ENCODE peak calls at places on chromosomes 7 and 10, in four cellular contexts. V is BJ, W is AG04450, G is bronchial epithelial cell. U is an unnamed sample.

GRCh38 chr7:155992538-155992937 is 180.3 kb upstream of the SHH start:
- DNase-seq in V (no peak), W (no peak), G (no peak), U (no peak)

GRCh38 chr7:9822458-9823290 is 1151.0 kb upstream of the PHF14 start:
- DNase-seq in V (no peak), W (no peak), G (no peak), U (no peak)

GRCh38 chr10:26380815-26381214 is 57.3 kb upstream of the APBB1IP start:
- DNase-seq in V (no peak), W (no peak), G (no peak), U (no peak)

GRCh38 chr10:132867801-132868644 is 74.3 kb downstream of the CFAP46 start:
- DNase-seq in V (no peak), W (no peak), G (no peak), U (no peak)

GRCh38 chr10:77392236-77392721 is 245.3 kb downstream of the KCNMA1 start:
- DNase-seq in V (no peak), W (no peak), G (peak; percentile 66), U (no peak)

GRCh38 chr7:139683137-139683871 is 94.5 kb downstream of the HIPK2 start:
- DNase-seq in V (no peak), W (no peak), G (peak; percentile 36), U (no peak)

GRCh38 chr10:30463944-30464451 is 30.0 kb downstream of the MAP3K8 start:
- DNase-seq in V (no peak), W (no peak), G (peak; percentile 47), U (no peak)

GRCh38 chr7:45646996-45647411 is 72.8 kb downstream of the ADCY1 start:
- DNase-seq in V (no peak), W (no peak), G (no peak), U (no peak)

GRCh38 chr10:19488592-19489280 is 327.5 kb upstream of the PLXDC2 start:
- DNase-seq in V (no peak), W (no peak), G (no peak), U (no peak)

GRCh38 chr7:84412161-84412969 is 217.8 kb upstream of the SEMA3A start:
- DNase-seq in V (peak; percentile 98), W (peak; percentile 93), G (peak; percentile 98), U (peak; percentile 89)
- TF ChIP-seq CTCF in V (no peak), W (no peak), G (no peak), U (no peak)

GRCh38 chr10:14022954-14023353 is 307.8 kb downstream of the FRMD4A start:
- DNase-seq in V (no peak), W (no peak), G (no peak), U (no peak)
- TF ChIP-seq CTCF in V (no peak), W (no peak), G (no peak), U (no peak)

DNA sequence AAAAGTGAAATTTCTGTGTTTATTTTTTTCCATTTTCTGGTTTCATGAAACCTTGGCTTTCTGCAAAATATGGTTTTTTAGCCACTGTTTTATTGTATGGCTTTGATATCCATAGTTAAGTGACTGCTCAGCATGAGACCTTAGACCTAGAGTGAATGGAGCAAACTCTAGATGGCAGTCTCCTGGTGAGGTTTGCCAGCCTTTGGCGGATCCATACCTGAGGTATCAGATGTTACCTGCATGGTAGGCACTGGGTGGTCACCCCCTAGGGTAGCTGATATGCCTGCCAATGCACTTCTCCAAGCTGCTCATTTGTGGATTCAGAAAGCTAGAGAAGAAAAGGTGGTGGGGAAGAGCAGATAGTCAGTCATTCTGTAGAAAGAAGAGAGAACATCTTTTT is 17.4 kb upstream of the FZD8 start:
- DNase-seq in V (no peak), W (no peak), G (no peak), U (no peak)
- TF ChIP-seq CTCF in V (no peak), W (no peak), G (no peak), U (no peak)

GRCh38 chr7:92788559-92789183 is 47.7 kb downstream of the CDK6 start:
- DNase-seq in V (no peak), W (no peak), G (no peak), U (no peak)
- TF ChIP-seq CTCF in V (no peak), W (no peak), G (no peak), U (no peak)

GRCh38 chr10:6737080-6737641 is 157.1 kb upstream of the PRKCQ start:
- DNase-seq in V (no peak), W (no peak), G (peak; percentile 90), U (no peak)

GRCh38 chr10:6741561-6741960 is 161.5 kb upstream of the PRKCQ start:
- DNase-seq in V (peak; percentile 66), W (peak; percentile 70), G (no peak), U (no peak)

GRCh38 chr10:6737758-6738463 is 157.8 kb upstream of the PRKCQ start:
- DNase-seq in V (no peak), W (no peak), G (peak; percentile 69), U (no peak)

GRCh38 chr10:6738464-6738824 is 158.4 kb upstream of the PRKCQ start:
- DNase-seq in V (no peak), W (no peak), G (no peak), U (no peak)

DNA sequence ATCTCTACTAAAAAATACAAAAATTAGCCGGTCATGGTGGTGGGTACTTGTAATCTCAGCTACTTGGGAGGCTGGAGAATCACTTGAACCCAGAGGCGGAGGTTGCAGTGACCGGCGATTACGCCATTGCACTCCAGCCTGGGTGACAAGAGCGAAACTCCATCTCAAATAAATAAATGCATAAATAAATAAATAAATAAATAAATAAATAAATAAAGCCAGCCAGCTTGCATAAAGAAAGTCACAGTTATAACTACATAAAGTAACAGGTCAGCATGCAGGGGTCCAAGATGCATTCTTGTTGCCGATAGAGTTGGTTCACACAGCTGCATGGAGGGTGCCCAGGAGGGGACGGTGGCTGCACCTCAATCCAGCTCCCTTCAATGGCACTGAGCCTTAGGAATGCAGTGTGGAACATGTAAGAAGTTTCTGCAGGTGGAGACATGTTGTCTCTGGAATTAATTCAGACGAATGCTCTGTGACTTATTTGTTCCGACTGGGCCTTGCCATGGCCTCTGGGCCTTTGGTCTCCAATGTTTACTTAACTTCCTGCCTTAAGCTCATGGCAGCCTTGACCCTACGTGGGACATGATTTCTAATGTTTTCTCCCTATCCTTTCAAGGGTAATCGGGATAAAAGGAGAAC is 159.6 kb upstream of the PRKCQ start:
- DNase-seq in V (no peak), W (no peak), G (peak; percentile 89), U (no peak)
- TF ChIP-seq CTCF in V (no peak), W (no peak), G (no peak), U (no peak)

DNA sequence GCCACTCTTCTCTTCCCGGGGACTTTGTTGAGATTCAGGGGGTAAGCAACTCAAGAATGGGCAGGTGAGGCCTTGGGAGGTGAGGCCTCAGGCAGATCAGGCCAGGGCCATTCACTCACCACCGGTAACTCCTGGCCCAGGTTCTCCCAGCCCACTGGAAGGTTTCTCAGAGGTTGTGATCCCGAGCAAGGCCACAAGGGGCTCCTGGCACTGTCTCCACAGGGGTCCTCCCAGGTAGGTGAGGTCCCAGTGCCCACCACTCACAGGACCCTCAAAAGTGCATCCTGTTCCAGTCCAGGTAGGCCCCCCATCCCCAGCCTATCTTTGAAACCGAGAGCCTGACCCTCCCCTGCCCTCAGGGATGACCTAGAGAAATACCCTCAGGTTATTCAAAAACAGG is 236.1 kb downstream of the BUB3 start:
- DNase-seq in V (no peak), W (no peak), G (no peak), U (no peak)
- TF ChIP-seq CTCF in V (no peak), W (no peak), G (no peak), U (no peak)

GRCh38 chr10:125979976-125980375 is 83.6 kb downstream of the FANK1 start:
- DNase-seq in V (no peak), W (no peak), G (no peak), U (no peak)

GRCh38 chr10:125980521-125980920 is 84.2 kb downstream of the FANK1 start:
- DNase-seq in V (no peak), W (no peak), G (no peak), U (no peak)

GRCh38 chr10:125983161-125983560 is 86.8 kb downstream of the FANK1 start:
- DNase-seq in V (no peak), W (no peak), G (no peak), U (no peak)

GRCh38 chr10:125982256-125982948 is 86.0 kb downstream of the FANK1 start:
- DNase-seq in V (peak; percentile 15), W (peak; percentile 23), G (peak; percentile 67), U (peak; percentile 45)

GRCh38 chr10:125977206-125977605 is 80.8 kb downstream of the FANK1 start:
- DNase-seq in V (no peak), W (no peak), G (no peak), U (no peak)
- TF ChIP-seq CTCF in V (peak; percentile 7), W (no peak), G (peak; percentile 25), U (no peak)

GRCh38 chr10:94677691-94678090 is 5.8 kb upstream of the CYP2C18 start:
- DNase-seq in V (no peak), W (no peak), G (peak; percentile 8), U (no peak)
- TF ChIP-seq CTCF in V (no peak), W (no peak), G (peak; percentile 44), U (no peak)

GRCh38 chr10:102233997-102234396 is 7.3 kb downstream of the PITX3 start:
- DNase-seq in V (no peak), W (no peak), G (no peak), U (no peak)

GRCh38 chr10:102229810-102230263 is 3.7 kb downstream of the ELOVL3 start:
- DNase-seq in V (no peak), W (no peak), G (peak; percentile 73), U (no peak)

GRCh38 chr10:102231357-102232318 is 5.5 kb downstream of the ELOVL3 start:
- DNase-seq in V (no peak), W (no peak), G (no peak), U (no peak)

GRCh38 chr10:102230264-102230860 is 4.3 kb downstream of the ELOVL3 start:
- DNase-seq in V (no peak), W (no peak), G (peak; percentile 29), U (no peak)

GRCh38 chr10:102230861-102231356 is 4.8 kb downstream of the ELOVL3 start:
- DNase-seq in V (no peak), W (no peak), G (no peak), U (no peak)
- TF ChIP-seq CTCF in V (peak; percentile 52), W (peak; percentile 38), G (peak; percentile 53), U (peak; percentile 39)

GRCh38 chr10:11823122-11823988 is at the start of gene PROSER2:
- DNase-seq in V (no peak), W (no peak), G (no peak), U (no peak)
- TF ChIP-seq CTCF in V (no peak), W (no peak), G (no peak), U (no peak)